ENCODE peak calls at places on chromosomes 5 and 9, in five cellular contexts. W is K562, Y is SK-N-SH, K is GM12878, P is HepG2. T is an unnamed sample.

GRCh38 chr5:61332369-61332745 is 299 bp downstream of the ZSWIM6 start:
- DNase-seq in W (no peak), Y (peak), K (no peak), P (no peak), T (no peak)

GRCh38 chr5:151384106-151384505 is 36.7 kb upstream of the SLC36A2 start:
- DNase-seq in W (no peak), Y (no peak), K (no peak), P (no peak), T (no peak)

GRCh38 chr5:10324519-10325370 is 17.0 kb upstream of the CMBL start:
- DNase-seq in W (peak), Y (no peak), K (no peak), P (no peak), T (no peak)

GRCh38 chr5:151020304-151021031 is at the start of gene GPX3:
- DNase-seq in W (no peak), Y (peak), K (no peak), P (peak), T (peak)

GRCh38 chr9:113516840-113517577 is 53.5 kb downstream of the RGS3 start:
- DNase-seq in W (no peak), Y (no peak), K (peak), P (no peak), T (no peak)

GRCh38 chr5:154860123-154860522 is 1.7 kb downstream of the CNOT8 start:
- DNase-seq in W (no peak), Y (no peak), K (no peak), P (peak), T (no peak)

GRCh38 chr5:2187156-2187555 is 304.4 kb upstream of the IRX4 start:
- DNase-seq in W (no peak), Y (no peak), K (no peak), P (no peak), T (no peak)

GRCh38 chr9:72509053-72509452 is 12.4 kb upstream of the TMC1 start:
- DNase-seq in W (no peak), Y (no peak), K (no peak), P (no peak), T (no peak)

DNA sequence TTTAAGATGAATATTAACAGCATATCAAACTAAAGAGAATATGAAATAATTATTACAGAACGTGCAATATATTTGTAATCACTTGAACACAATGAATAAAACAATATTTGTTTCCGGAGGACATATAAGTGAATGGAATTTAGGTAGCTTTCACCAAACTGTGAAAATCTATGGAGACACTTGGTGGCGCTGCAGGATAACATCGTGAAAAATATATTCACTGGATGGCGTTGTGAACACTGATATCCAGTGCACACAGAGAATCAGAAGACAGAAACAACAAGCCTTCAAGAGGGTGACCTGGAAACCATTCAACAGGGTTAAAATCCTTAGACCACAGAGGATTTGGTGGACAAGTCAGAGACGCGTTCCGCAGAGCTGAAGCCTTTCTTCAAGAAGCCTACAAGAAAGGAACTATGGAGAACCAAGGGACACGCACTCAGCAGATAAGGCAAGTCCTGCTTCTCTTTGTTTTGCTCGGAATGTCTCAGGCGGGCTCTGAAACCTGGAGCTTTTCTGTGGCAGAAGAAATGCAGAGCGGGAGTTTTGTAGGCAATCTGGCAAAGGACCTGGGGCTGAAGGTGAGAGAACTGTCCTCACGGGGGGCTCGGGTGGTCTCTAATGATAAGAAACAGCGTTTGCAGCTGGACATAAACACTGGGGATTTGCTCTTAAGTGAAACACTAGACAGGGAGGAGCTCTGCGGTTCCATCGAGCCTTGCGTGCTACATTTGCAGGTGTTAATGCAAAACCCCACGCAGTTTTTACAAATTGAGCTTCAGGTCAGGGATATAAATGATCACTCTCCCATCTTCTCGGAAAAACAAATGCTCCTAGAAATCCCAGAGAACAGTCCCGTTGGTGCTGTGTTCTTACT is at the start of gene PCDHB11:
- DNase-seq in W (no peak), Y (peak), K (no peak), P (peak), T (no peak)
- TF ChIP-seq FOXM1 in W (no peak), Y (no peak), K (no peak), P (no peak), T (no peak)

DNA sequence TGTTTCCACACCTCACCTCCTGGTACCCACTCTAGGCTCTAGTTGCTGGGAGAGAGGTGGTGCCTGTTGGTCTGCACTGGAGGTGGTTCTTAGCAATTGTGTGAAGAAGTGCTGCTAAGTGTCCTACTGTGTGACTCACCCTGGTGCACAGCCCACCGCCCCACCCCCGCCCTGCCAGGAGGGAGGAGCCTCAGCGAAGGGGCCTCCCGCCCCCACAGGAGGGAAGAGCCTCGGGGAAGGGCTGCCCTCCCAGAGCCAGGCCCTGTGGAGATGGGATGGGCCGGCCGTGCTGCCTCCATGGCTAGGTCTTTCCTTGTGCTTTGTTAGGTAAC is 105.3 kb downstream of the EHMT1 start:
- DNase-seq in W (peak), Y (no peak), K (no peak), P (no peak), T (peak)
- TF ChIP-seq FOXM1 in W (no peak), Y (no peak), K (no peak), P (no peak), T (no peak)

GRCh38 chr9:109383356-109383755 is 62.5 kb upstream of the EPB41L4B start:
- DNase-seq in W (no peak), Y (no peak), K (no peak), P (no peak), T (no peak)

GRCh38 chr9:109382585-109382984 is 61.7 kb upstream of the EPB41L4B start:
- DNase-seq in W (no peak), Y (no peak), K (no peak), P (no peak), T (no peak)

GRCh38 chr9:109382182-109382581 is 61.3 kb upstream of the EPB41L4B start:
- DNase-seq in W (no peak), Y (no peak), K (no peak), P (no peak), T (no peak)

GRCh38 chr9:109385499-109385898 is 64.6 kb upstream of the EPB41L4B start:
- DNase-seq in W (no peak), Y (no peak), K (no peak), P (no peak), T (no peak)

DNA sequence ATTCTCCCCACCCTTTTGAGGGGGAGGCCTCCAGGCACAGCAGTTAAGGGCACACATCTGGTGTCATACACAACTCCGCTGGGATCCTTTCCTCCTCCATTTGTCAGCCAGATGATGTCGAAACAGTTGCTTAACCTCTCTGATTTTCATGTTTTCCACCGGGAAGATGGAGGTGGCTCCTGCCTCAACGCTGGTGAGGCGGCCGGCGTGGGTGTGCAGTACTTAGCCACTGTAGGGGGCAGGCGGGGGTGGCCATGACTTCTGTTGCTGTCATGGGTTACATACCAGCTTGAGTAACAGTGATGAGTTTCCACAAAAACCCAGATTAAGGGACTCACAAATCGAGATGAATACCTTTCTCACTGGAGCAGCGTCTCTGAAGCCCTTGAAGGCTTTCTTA is 63.1 kb upstream of the EPB41L4B start:
- DNase-seq in W (no peak), Y (no peak), K (no peak), P (no peak), T (no peak)
- TF ChIP-seq FOXM1 in W (no peak), Y (no peak), K (no peak), P (no peak), T (no peak)

DNA sequence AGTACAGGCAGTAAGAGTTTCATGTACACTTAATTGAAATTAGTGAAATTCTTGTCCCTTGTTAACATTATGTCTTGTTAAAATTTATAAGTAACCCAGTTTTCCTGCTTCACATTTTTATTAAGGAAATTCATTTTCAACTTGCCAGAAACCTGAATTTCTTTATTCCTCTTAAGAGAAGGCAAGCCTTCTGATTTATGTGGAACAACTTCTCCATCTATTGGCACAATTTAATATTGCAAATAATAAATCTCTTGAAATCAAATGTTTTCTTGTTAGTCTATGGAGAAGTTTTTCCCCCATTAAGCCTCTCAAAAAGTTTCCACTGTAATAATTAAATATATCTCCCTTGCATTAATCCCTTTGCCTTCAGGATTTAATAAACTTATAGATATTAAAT is 33.8 kb upstream of the ACO1 start:
- DNase-seq in W (no peak), Y (no peak), K (no peak), P (peak), T (no peak)
- TF ChIP-seq FOXM1 in W (no peak), Y (no peak), K (no peak), P (no peak), T (no peak)

GRCh38 chr5:4941957-4942830 is 197.9 kb upstream of the ADAMTS16 start:
- DNase-seq in W (peak), Y (peak), K (no peak), P (no peak), T (peak)

GRCh38 chr5:4942831-4943178 is 197.3 kb upstream of the ADAMTS16 start:
- DNase-seq in W (no peak), Y (no peak), K (no peak), P (no peak), T (no peak)

DNA sequence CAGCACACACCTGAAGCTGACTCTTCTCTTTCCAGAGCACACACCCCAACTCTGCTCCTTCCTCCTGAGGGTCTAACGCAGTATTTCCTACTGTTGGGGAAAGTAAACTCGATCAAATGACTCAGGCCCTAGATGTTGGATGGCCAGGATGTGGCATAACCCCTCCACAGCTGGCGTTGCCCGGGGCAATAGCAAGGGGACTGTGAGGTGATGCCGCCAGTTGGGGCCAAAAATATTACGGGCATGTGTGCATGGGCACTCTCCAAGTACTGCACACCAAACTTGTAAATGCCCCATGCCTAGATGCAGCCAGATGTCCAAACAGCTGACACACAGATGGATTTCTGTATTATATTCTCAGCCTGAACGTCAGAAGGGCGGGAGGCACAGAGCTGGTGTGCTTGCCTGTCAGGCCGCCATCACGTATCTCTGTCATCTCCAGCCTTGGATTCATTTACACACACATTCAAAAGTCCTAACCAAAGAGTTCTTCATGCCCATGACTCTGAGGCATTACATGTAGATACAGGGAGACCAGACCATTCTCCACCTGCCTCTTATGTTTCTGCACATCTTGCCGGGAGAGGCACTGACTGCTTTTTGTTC is 201.1 kb upstream of the ADAMTS16 start:
- DNase-seq in W (no peak), Y (peak), K (no peak), P (no peak), T (no peak)
- TF ChIP-seq FOXM1 in W (no peak), Y (no peak), K (no peak), P (no peak), T (no peak)

DNA sequence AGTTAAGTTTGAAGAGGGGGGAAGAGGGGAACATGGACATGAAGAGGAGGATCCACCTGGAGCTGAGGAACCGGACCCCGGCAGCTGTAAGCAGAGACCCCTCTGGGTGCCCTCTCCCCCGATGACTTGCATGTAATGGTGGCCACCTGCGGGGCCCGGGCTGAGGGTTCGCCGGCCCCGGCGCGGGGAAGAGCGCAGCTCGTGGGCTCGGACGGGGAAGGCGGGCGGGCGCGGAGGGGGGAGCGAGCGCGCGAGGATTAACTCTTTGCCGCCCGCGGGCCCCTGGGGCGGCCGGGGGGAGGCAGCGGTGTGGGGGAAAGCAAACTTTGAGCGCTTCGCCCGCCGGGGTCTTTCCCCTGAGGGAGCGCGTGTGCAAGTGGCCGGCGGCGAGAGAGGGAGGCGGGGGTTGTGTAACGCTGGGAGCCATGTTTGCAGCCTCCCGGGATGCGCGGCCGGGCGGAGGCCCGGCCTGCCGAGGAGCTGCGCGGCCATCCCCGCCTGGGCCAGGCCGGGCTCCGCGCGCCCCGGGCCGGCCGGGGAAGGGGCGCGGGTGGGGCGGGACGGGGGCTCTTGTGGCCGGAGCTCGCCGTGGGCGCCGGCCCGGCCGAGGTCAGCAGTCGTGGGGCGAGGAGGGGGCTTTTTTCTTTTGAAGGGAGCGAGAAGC is 515 bp downstream of the ANP32B start:
- DNase-seq in W (peak), Y (peak), K (no peak), P (no peak), T (peak)
- TF ChIP-seq FOXM1 in W (no peak), Y (no peak), K (no peak), P (no peak), T (no peak)

GRCh38 chr5:39758426-39758825 is 333.6 kb upstream of the DAB2 start:
- DNase-seq in W (no peak), Y (no peak), K (no peak), P (no peak), T (no peak)

GRCh38 chr5:39761199-39761580 is 336.4 kb upstream of the DAB2 start:
- DNase-seq in W (no peak), Y (no peak), K (no peak), P (no peak), T (no peak)

GRCh38 chr5:39759696-39760095 is 334.9 kb upstream of the DAB2 start:
- DNase-seq in W (no peak), Y (no peak), K (no peak), P (no peak), T (no peak)

GRCh38 chr5:39762761-39763160 is 338.0 kb upstream of the DAB2 start:
- DNase-seq in W (no peak), Y (no peak), K (no peak), P (no peak), T (no peak)

DNA sequence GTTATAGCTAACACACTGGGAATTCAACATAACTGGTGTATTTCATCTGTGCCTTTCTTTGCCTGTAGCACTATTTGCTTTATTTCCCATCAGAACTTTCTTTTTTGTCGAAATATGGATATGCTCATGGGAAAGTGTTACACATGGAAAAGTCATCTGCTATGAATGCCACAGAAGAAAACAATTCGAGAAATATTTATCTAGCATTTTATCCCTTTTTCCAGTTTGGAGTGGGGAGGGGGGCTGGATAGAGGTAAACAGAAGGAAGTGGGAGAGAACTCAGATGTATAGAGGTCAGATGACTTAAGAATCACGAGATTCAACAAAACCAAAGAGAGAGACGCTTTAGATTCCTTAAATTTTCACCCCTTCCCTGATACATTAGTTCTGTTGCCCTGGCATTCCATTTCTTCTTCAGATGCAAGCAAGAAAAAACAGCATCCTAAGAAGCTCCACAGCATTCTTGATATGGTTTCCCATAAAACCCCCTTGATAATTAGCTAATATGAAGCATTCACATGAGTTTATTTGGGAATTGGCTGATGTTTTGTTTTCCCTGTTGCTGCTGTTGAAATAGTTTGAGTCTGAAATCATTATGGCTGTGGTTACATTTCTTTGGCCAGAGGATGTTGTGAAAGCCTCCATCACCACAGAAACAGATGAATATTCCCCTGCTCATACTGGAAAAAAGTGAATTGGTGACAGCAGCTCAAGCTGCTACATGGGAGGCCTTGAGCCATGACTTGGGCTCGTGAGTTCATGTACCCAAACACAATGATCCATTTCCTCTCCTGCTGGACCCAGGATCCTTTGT is 335.8 kb upstream of the DAB2 start:
- DNase-seq in W (no peak), Y (no peak), K (no peak), P (no peak), T (no peak)
- TF ChIP-seq FOXM1 in W (no peak), Y (no peak), K (no peak), P (no peak), T (no peak)

DNA sequence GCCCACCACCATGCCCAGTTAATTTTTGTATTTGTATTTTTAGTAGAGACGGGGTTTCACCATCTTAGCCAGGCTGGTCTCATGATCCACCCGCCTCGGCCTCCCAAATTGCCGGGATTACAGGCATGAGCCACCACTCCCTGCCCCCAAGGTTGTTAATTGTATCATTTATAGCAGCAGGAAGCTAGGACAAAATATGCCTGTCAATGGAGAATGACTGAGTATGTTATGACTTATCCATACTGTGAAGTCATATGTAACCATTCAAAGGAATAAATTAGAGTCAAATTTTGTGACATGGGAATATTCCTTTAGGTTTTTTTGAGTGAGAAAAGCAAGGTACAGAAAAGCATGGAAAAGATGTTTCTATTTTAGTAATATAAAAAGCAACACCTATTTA is 3.9 kb upstream of the DAB2 start:
- DNase-seq in W (no peak), Y (no peak), K (no peak), P (no peak), T (no peak)
- TF ChIP-seq FOXM1 in W (no peak), Y (no peak), K (no peak), P (no peak), T (no peak)

DNA sequence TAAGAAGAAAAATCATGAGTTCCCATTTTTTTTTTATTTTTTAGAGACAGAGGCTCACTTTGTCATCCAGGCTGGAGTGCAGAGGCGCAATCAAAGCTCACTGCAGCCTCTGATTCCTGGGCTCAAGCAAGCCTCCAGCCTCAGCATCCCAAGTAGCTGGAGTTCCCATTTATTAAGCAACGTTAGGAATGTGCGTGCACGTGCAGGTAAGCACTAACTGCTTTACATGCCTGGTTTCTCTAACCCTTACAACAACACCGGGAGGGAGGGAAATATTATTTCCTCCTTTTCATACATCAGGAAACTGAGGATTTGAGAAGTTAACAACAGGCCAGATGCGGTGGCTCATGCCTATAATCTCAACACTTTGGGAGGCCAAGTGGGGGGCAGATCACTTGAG is 16.3 kb upstream of the CDC23 start:
- DNase-seq in W (no peak), Y (no peak), K (no peak), P (no peak), T (no peak)
- TF ChIP-seq FOXM1 in W (no peak), Y (no peak), K (no peak), P (no peak), T (no peak)

GRCh38 chr5:204966-205670 is 12.8 kb downstream of the CCDC127 start:
- DNase-seq in W (no peak), Y (no peak), K (no peak), P (no peak), T (no peak)
- TF ChIP-seq FOXM1 in W (no peak), Y (no peak), K (no peak), P (no peak), T (no peak)